ENCODE peak calls at places on chromosomes 12 and 14, in five cellular contexts. One of them, this sample, is unnamed.

GRCh38 chr14:21039585-21040369 is 2.4 kb upstream of the RNASE7 start:
- DNase-seq in GM12865: peak
- DNase-seq in natural killer cell treated with Interleukin-12 subunit alpha and Interleukin-12 subunit beta and Interleukin-15 and Interleukin-18, amount 100 ng/mL, for 72 hours: no peak
- DNase-seq in CD8-positive, alpha-beta memory T cell: peak
- DNase-seq in neuronal stem cell: peak
- DNase-seq in this sample: peak

GRCh38 chr12:76643438-76643837 is 83.9 kb upstream of the OSBPL8 start:
- DNase-seq in neuronal stem cell: no peak
- DNase-seq in CD8-positive, alpha-beta memory T cell: no peak
- DNase-seq in natural killer cell treated with Interleukin-12 subunit alpha and Interleukin-12 subunit beta and Interleukin-15 and Interleukin-18, amount 100 ng/mL, for 72 hours: no peak
- DNase-seq in GM12865: no peak
- DNase-seq in this sample: no peak

GRCh38 chr12:114319422-114319821 is 86.5 kb downstream of the TBX5 start:
- DNase-seq in natural killer cell treated with Interleukin-12 subunit alpha and Interleukin-12 subunit beta and Interleukin-15 and Interleukin-18, amount 100 ng/mL, for 72 hours: no peak
- DNase-seq in CD8-positive, alpha-beta memory T cell: no peak
- DNase-seq in GM12865: no peak
- DNase-seq in neuronal stem cell: no peak
- DNase-seq in this sample: no peak

GRCh38 chr14:102827716-102828115 is 50.5 kb downstream of the TRAF3 start:
- DNase-seq in natural killer cell treated with Interleukin-12 subunit alpha and Interleukin-12 subunit beta and Interleukin-15 and Interleukin-18, amount 100 ng/mL, for 72 hours: no peak
- DNase-seq in CD8-positive, alpha-beta memory T cell: no peak
- DNase-seq in GM12865: no peak
- DNase-seq in neuronal stem cell: no peak
- DNase-seq in this sample: no peak

GRCh38 chr12:21551811-21552469 is 25.8 kb downstream of the SPX start:
- DNase-seq in natural killer cell treated with Interleukin-12 subunit alpha and Interleukin-12 subunit beta and Interleukin-15 and Interleukin-18, amount 100 ng/mL, for 72 hours: no peak
- DNase-seq in neuronal stem cell: no peak
- DNase-seq in CD8-positive, alpha-beta memory T cell: no peak
- DNase-seq in GM12865: no peak
- DNase-seq in this sample: no peak

GRCh38 chr14:99327458-99328250 is 55.7 kb upstream of the BCL11B start:
- DNase-seq in CD8-positive, alpha-beta memory T cell: no peak
- DNase-seq in natural killer cell treated with Interleukin-12 subunit alpha and Interleukin-12 subunit beta and Interleukin-15 and Interleukin-18, amount 100 ng/mL, for 72 hours: no peak
- DNase-seq in neuronal stem cell: no peak
- DNase-seq in GM12865: no peak
- DNase-seq in this sample: peak

GRCh38 chr14:55073856-55074255 is 22.4 kb downstream of the MAPK1IP1L start:
- DNase-seq in CD8-positive, alpha-beta memory T cell: no peak
- DNase-seq in GM12865: no peak
- DNase-seq in natural killer cell treated with Interleukin-12 subunit alpha and Interleukin-12 subunit beta and Interleukin-15 and Interleukin-18, amount 100 ng/mL, for 72 hours: no peak
- DNase-seq in neuronal stem cell: no peak
- DNase-seq in this sample: no peak

GRCh38 chr12:26648584-26648983 is 184.4 kb downstream of the ITPR2 start:
- DNase-seq in natural killer cell treated with Interleukin-12 subunit alpha and Interleukin-12 subunit beta and Interleukin-15 and Interleukin-18, amount 100 ng/mL, for 72 hours: no peak
- DNase-seq in GM12865: no peak
- DNase-seq in neuronal stem cell: no peak
- DNase-seq in CD8-positive, alpha-beta memory T cell: no peak
- DNase-seq in this sample: no peak

GRCh38 chr12:111322336-111323250 is 46.3 kb downstream of the PHETA1 start:
- DNase-seq in CD8-positive, alpha-beta memory T cell: no peak
- DNase-seq in natural killer cell treated with Interleukin-12 subunit alpha and Interleukin-12 subunit beta and Interleukin-15 and Interleukin-18, amount 100 ng/mL, for 72 hours: no peak
- DNase-seq in GM12865: no peak
- DNase-seq in neuronal stem cell: no peak
- DNase-seq in this sample: no peak

GRCh38 chr12:13530966-13531365 is 334.4 kb downstream of the EMP1 start:
- DNase-seq in CD8-positive, alpha-beta memory T cell: no peak
- DNase-seq in GM12865: no peak
- DNase-seq in natural killer cell treated with Interleukin-12 subunit alpha and Interleukin-12 subunit beta and Interleukin-15 and Interleukin-18, amount 100 ng/mL, for 72 hours: no peak
- DNase-seq in neuronal stem cell: no peak
- DNase-seq in this sample: no peak